ENCODE peak calls at places on chromosomes 6 and 20, in six cellular contexts. Q, P, F, I, R and K are unnamed samples.
A peak's percentile ranks its signal among the peaks of the same experiment; 100 is the strongest.

GRCh38 chr20:652611-653109 is 340 bp downstream of the SRXN1 start:
- DNase-seq in Q (peak; percentile 25), P (peak; percentile 45), F (peak; percentile 23), I (no peak), R (no peak), K (no peak)

GRCh38 chr6:37311666-37312473 is 41.9 kb upstream of the RNF8 start:
- DNase-seq in Q (peak; percentile 39), P (peak; percentile 70), F (peak; percentile 66), I (no peak), R (no peak), K (peak; percentile 57)

GRCh38 chr6:4936681-4937041 is 67.2 kb downstream of the RPP40 start:
- DNase-seq in Q (peak; percentile 39), P (peak; percentile 79), F (peak; percentile 61), I (no peak), R (peak; percentile 59), K (peak; percentile 72)

GRCh38 chr20:17499041-17499440 is 32.1 kb downstream of the BFSP1 start:
- DNase-seq in Q (peak; percentile 16), P (no peak), F (peak; percentile 22), I (no peak), R (no peak), K (peak; percentile 34)

GRCh38 chr6:161651949-161652348 is 378.1 kb upstream of the AGPAT4 start:
- DNase-seq in Q (no peak), P (no peak), F (no peak), I (no peak), R (no peak), K (no peak)

GRCh38 chr6:35936960-35937359 is 16.1 kb upstream of the SRPK1 start:
- DNase-seq in Q (no peak), P (no peak), F (no peak), I (no peak), R (no peak), K (no peak)

GRCh38 chr20:23159923-23160445 is 73.9 kb upstream of the CD93 start:
- DNase-seq in Q (no peak), P (peak; percentile 62), F (peak; percentile 36), I (no peak), R (no peak), K (peak; percentile 49)

GRCh38 chr6:70391513-70391912 is 21.8 kb upstream of the FAM135A start:
- DNase-seq in Q (no peak), P (no peak), F (no peak), I (no peak), R (no peak), K (no peak)

GRCh38 chr6:124226396-124226795 is 422.7 kb downstream of the NKAIN2 start:
- DNase-seq in Q (peak; percentile 14), P (peak; percentile 2), F (peak; percentile 65), I (no peak), R (no peak), K (no peak)

GRCh38 chr6:33192671-33193602 is 670 bp upstream of the COL11A2 start:
- DNase-seq in Q (no peak), P (no peak), F (no peak), I (peak; percentile 60), R (no peak), K (peak; percentile 50)

GRCh38 chr6:33768644-33769120 is 20.2 kb downstream of the LEMD2 start:
- DNase-seq in Q (peak; percentile 74), P (peak; percentile 79), F (peak; percentile 40), I (peak; percentile 77), R (peak; percentile 64), K (peak; percentile 93)

GRCh38 chr20:12372557-12372956 is 454.9 kb downstream of the BTBD3 start:
- DNase-seq in Q (no peak), P (no peak), F (no peak), I (no peak), R (peak; percentile 16), K (no peak)

GRCh38 chr20:11849270-11849920 is 68.3 kb upstream of the BTBD3 start:
- DNase-seq in Q (peak; percentile 38), P (peak; percentile 42), F (peak; percentile 62), I (no peak), R (no peak), K (peak; percentile 44)

GRCh38 chr20:17873410-17874270 is 95.0 kb downstream of the SNX5 start:
- DNase-seq in Q (peak; percentile 83), P (peak; percentile 99), F (peak; percentile 93), I (no peak), R (peak; percentile 91), K (peak; percentile 98)

GRCh38 chr6:69719602-69720193 is 77.1 kb downstream of the LMBRD1 start:
- DNase-seq in Q (peak; percentile 42), P (peak; percentile 45), F (no peak), I (no peak), R (peak; percentile 21), K (peak; percentile 42)

GRCh38 chr6:47265971-47266370 is 43.7 kb downstream of the TNFRSF21 start:
- DNase-seq in Q (no peak), P (no peak), F (no peak), I (no peak), R (no peak), K (no peak)

GRCh38 chr6:8608737-8609136 is 173.4 kb upstream of the SLC35B3 start:
- DNase-seq in Q (no peak), P (no peak), F (no peak), I (no peak), R (no peak), K (no peak)

GRCh38 chr20:2671977-2672376 is 8.0 kb upstream of the IDH3B start:
- DNase-seq in Q (no peak), P (no peak), F (no peak), I (no peak), R (no peak), K (no peak)

DNA sequence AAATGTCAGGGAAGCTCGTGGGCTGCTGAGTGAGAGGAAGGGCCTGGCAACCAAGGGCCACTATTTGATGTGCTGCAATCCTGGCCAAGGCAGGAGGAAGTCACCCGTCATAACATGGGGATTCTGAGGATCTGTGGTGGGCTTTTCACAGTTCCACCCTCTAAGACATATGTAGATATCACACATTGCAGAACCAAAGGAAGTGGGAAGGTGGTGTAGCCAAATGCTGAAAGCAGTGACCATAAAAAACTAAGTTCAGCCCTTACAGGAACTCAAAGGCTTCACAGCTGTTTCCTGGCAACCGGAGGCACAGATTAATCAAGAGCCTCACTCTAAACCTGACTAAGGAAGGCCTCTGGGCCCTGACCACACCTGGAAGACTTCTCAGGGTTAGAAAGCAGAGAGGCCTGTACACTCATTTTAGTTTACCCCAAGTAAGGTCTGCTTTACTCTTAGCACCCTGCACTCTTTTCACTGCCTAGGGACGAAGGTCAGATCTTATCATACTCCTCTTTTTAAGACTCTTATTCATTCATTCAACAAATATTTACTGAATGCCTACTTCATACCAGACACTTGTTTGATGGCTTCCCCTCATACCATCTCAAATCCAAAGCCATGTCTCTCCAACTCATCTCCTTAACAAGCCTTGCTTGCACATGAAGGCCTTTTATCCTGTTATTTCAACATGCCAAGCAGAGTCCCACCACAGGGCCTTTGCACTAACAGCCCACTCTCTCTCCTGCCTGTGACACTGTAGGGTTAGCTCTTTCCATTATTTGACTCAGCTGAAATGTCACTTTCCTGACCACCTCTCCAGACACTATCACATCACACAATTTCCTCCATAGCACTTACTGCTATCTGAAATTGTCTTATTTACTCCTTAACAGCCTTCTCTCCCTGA is 2.6 kb downstream of the UBE2V1 start:
- DNase-seq in Q (no peak), P (no peak), F (peak; percentile 74), I (peak; percentile 80), R (peak; percentile 45), K (peak; percentile 39)
- H3K4me3 ChIP-seq in Q (no peak overlapping the region), P (peak overlapping the region; percentile 88), F (peak overlapping the region; percentile 84), I (peak overlapping the region; percentile 83), R (peak overlapping the region; percentile 3), K (peak overlapping the region; percentile 96)

DNA sequence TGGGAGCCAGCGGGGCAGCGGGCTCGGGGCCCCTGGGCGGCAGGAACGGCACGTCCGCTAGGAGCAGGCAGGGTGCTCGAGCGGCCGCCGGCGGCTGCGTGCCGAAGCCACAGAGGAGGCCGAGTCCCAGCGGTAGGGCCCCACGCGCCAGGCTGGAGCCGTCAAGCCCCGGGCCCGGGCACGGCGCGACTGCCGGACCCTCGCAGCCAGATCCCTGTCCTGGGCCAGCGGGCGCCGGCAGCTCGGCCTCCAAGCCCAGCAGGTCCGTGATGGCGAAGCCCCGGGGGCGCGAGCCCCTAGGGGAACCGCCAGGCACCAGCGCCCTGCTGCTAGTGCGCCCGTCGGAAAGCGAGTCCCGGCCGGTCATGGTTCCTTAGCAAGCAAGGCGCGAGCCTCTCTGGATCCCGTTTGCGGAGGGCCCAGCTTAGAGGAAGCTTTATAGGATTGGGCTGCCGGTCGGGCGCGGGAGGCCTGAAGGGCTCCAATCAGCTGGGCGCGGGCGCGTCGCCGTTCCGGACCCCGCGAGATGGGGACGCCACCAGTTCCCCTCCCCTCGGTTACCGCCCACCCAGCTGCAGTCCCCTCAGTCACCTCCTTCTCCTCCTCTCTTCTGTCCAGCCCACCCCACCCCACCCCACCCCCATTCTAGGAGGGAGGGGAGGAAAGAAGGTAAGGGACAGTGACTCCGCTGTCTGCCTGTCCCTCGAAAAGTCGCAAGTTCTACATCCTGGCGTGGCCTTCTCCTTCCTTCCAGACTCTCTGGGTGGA is at the start of gene VSX1:
- DNase-seq in Q (no peak), P (no peak), F (no peak), I (no peak), R (no peak), K (no peak)
- H3K4me3 ChIP-seq in Q (no peak within 1 kb of the TSS), P (no peak within 1 kb of the TSS), F (no peak within 1 kb of the TSS), I (no peak within 1 kb of the TSS), R (no peak within 1 kb of the TSS), K (no peak within 1 kb of the TSS)

DNA sequence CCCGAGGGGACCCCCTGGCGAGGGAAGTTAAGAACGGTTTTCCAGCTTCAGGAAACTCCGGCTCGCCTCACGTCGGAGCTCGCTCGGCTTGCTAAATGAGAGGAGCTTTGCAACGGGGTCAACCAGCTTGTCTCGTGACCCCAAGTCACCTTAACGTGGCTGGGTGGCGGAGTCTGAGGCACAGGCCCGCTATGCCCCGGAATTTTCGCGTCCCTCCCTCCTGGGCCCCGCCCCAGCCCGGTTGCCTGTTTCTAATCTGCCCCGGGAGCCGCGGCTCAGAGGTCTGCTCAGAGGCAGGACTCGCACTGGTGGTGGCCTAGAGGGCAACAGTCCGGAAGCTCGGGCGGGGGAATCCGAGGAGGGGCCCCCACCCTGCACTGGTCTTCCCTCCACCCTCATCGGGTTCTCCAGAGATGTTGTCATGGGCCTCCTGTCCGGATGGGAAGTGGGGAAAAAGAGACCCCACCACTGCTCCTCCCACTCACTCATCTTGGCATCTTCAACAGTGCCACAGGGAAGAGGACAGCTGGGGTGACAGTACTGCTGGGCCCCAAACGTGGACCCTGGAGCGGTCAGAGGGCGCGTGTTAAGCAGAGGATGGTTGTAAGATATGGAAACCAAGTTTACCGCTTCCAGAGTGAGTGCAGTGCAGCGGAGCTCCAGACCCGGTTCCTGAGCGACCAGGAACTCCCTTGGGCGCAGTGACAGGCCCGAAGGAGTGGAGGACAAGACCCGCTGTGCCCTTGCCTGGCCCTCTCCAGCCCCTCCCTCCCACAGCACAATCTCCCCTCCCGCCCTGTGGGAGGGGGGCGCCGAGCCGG is 3.4 kb downstream of the NR2E1 start:
- DNase-seq in Q (no peak), P (no peak), F (no peak), I (no peak), R (no peak), K (peak; percentile 15)
- H3K4me3 ChIP-seq in Q (no peak overlapping the region), P (no peak overlapping the region), F (no peak overlapping the region), I (peak overlapping the region; percentile 32), R (no peak overlapping the region), K (no peak overlapping the region)

GRCh38 chr6:142944126-142945066 is 580 bp downstream of the HIVEP2 start:
- DNase-seq in Q (peak; percentile 91), P (peak; percentile 96), F (peak; percentile 92), I (peak; percentile 98), R (peak; percentile 79), K (peak; percentile 88)

GRCh38 chr6:142942238-142942637 is 2.7 kb downstream of the HIVEP2 start:
- DNase-seq in Q (no peak), P (no peak), F (no peak), I (no peak), R (no peak), K (no peak)

GRCh38 chr6:142945071-142945445 is at the start of gene HIVEP2:
- DNase-seq in Q (peak; percentile 88), P (peak; percentile 84), F (peak; percentile 82), I (peak; percentile 91), R (peak; percentile 78), K (peak; percentile 92)

GRCh38 chr6:142942805-142943227 is 2.2 kb downstream of the HIVEP2 start:
- DNase-seq in Q (no peak), P (peak; percentile 76), F (peak; percentile 47), I (no peak), R (peak; percentile 64), K (peak; percentile 79)

GRCh38 chr6:142943746-142944125 is 1.2 kb downstream of the HIVEP2 start:
- DNase-seq in Q (no peak), P (peak; percentile 55), F (peak; percentile 27), I (peak; percentile 63), R (peak; percentile 38), K (peak; percentile 62)
- H3K4me3 ChIP-seq in Q (peak overlapping the region; percentile 98), P (peak overlapping the region; percentile 99), F (peak overlapping the region; percentile 98), I (peak overlapping the region; percentile 79), R (peak overlapping the region; percentile 78), K (peak overlapping the region; percentile 98)